ENCODE peak calls at places on chromosomes 13 and 19, in five cellular contexts. One of them, this sample, is unnamed.

GRCh38 chr13:67133476-67133875 is 96.7 kb downstream of the PCDH9 start:
- DNase-seq in left lung: no peak
- DNase-seq in GM23338: no peak
- DNase-seq in fibroblast of lung: peak
- DNase-seq in BJ: no peak
- DNase-seq in this sample: no peak

GRCh38 chr19:37869766-37870340 is 36.5 kb downstream of the WDR87 start:
- DNase-seq in BJ: no peak
- DNase-seq in fibroblast of lung: no peak
- DNase-seq in left lung: no peak
- DNase-seq in GM23338: no peak
- DNase-seq in this sample: no peak

GRCh38 chr13:98481511-98481951 is 95.4 kb downstream of the STK24 start:
- DNase-seq in fibroblast of lung: no peak
- DNase-seq in GM23338: no peak
- DNase-seq in BJ: no peak
- DNase-seq in left lung: no peak
- DNase-seq in this sample: no peak

GRCh38 chr19:16035601-16036297 is 40.5 kb upstream of the TPM4 start:
- DNase-seq in left lung: no peak
- DNase-seq in GM23338: no peak
- DNase-seq in BJ: no peak
- DNase-seq in fibroblast of lung: no peak
- DNase-seq in this sample: no peak

GRCh38 chr13:114128624-114129522 is 3.5 kb downstream of the RASA3 start:
- DNase-seq in fibroblast of lung: peak
- DNase-seq in left lung: peak
- DNase-seq in GM23338: no peak
- DNase-seq in BJ: peak
- DNase-seq in this sample: no peak

GRCh38 chr13:32829676-32830091 is 186.5 kb upstream of the KL start:
- DNase-seq in GM23338: no peak
- DNase-seq in fibroblast of lung: peak
- DNase-seq in BJ: peak
- DNase-seq in left lung: no peak
- DNase-seq in this sample: no peak

GRCh38 chr13:106899444-106899843 is 331.5 kb upstream of the ARGLU1 start:
- DNase-seq in BJ: no peak
- DNase-seq in left lung: no peak
- DNase-seq in fibroblast of lung: no peak
- DNase-seq in GM23338: no peak
- DNase-seq in this sample: no peak

GRCh38 chr13:51998723-51999471 is 12.4 kb downstream of the ATP7B start:
- DNase-seq in GM23338: peak
- DNase-seq in left lung: no peak
- DNase-seq in fibroblast of lung: no peak
- DNase-seq in BJ: no peak
- DNase-seq in this sample: no peak

GRCh38 chr19:50300051-50300450 is 29.1 kb downstream of the KCNC3 start:
- DNase-seq in fibroblast of lung: no peak
- DNase-seq in left lung: no peak
- DNase-seq in BJ: no peak
- DNase-seq in GM23338: no peak
- DNase-seq in this sample: no peak

GRCh38 chr19:798415-799075 is 1.3 kb downstream of the PTBP1 start:
- DNase-seq in fibroblast of lung: no peak
- DNase-seq in left lung: no peak
- DNase-seq in GM23338: no peak
- DNase-seq in BJ: no peak
- DNase-seq in this sample: no peak

GRCh38 chr19:41746593-41747227 is 8.6 kb upstream of the CEACAM6 start:
- DNase-seq in GM23338: peak
- DNase-seq in BJ: no peak
- DNase-seq in left lung: peak
- DNase-seq in fibroblast of lung: peak
- DNase-seq in this sample: peak
- TF ChIP-seq CTCF in GM23338: peak
- TF ChIP-seq CTCF in BJ: peak
- TF ChIP-seq CTCF in left lung: peak
- TF ChIP-seq CTCF in fibroblast of lung: peak
- TF ChIP-seq CTCF in this sample: peak

GRCh38 chr13:25196971-25197370 is 24.9 kb upstream of the AMER2 start:
- DNase-seq in fibroblast of lung: no peak
- DNase-seq in GM23338: no peak
- DNase-seq in BJ: no peak
- DNase-seq in left lung: no peak
- DNase-seq in this sample: no peak

GRCh38 chr13:25204843-25205242 is 32.8 kb upstream of the AMER2 start:
- DNase-seq in GM23338: no peak
- DNase-seq in left lung: no peak
- DNase-seq in BJ: no peak
- DNase-seq in fibroblast of lung: no peak
- DNase-seq in this sample: no peak

GRCh38 chr13:25203256-25203794 is 31.2 kb upstream of the AMER2 start:
- DNase-seq in GM23338: peak
- DNase-seq in BJ: no peak
- DNase-seq in fibroblast of lung: no peak
- DNase-seq in left lung: no peak
- DNase-seq in this sample: no peak

DNA sequence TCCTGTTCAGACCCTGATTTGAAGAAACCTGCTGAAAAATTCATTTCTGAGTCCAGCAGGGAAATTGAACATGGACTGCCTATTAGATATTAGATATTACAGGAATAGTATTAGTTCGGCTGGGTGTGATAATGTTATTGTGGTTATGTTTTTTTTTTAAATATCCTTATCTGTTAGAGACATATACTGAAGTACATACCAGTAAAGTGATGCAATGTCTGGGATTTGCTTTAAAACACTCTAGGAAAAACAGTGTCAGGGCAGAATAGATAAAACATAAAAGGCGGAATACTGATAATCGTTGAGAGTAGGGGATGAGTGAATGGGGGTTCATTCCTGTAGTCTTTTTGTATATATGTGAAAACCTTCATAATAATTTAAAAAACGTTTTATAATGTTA is 28.7 kb upstream of the AMER2 start:
- DNase-seq in GM23338: no peak
- DNase-seq in left lung: no peak
- DNase-seq in BJ: no peak
- DNase-seq in fibroblast of lung: peak
- DNase-seq in this sample: no peak
- H3K4me3 ChIP-seq in GM23338: no peak
- H3K4me3 ChIP-seq in left lung: no peak
- H3K4me3 ChIP-seq in BJ: no peak
- H3K4me3 ChIP-seq in fibroblast of lung: no peak
- H3K4me3 ChIP-seq in this sample: no peak

GRCh38 chr19:10419200-10419645 is 1.1 kb upstream of the PDE4A start:
- DNase-seq in left lung: no peak
- DNase-seq in fibroblast of lung: peak
- DNase-seq in GM23338: no peak
- DNase-seq in BJ: no peak
- DNase-seq in this sample: no peak

GRCh38 chr19:10419646-10420443 is 493 bp upstream of the PDE4A start:
- DNase-seq in BJ: no peak
- DNase-seq in fibroblast of lung: peak
- DNase-seq in left lung: no peak
- DNase-seq in GM23338: peak
- DNase-seq in this sample: no peak

GRCh38 chr19:10417598-10418280 is 2.6 kb upstream of the PDE4A start:
- DNase-seq in left lung: no peak
- DNase-seq in GM23338: peak
- DNase-seq in fibroblast of lung: no peak
- DNase-seq in BJ: no peak
- DNase-seq in this sample: no peak

GRCh38 chr19:10416380-10417257 is 3.7 kb upstream of the PDE4A start:
- DNase-seq in GM23338: peak
- DNase-seq in left lung: peak
- DNase-seq in fibroblast of lung: peak
- DNase-seq in BJ: no peak
- DNase-seq in this sample: no peak

GRCh38 chr19:10418281-10419199 is 1.8 kb upstream of the PDE4A start:
- DNase-seq in fibroblast of lung: peak
- DNase-seq in left lung: no peak
- DNase-seq in BJ: no peak
- DNase-seq in GM23338: peak
- DNase-seq in this sample: no peak
- TF ChIP-seq CTCF in fibroblast of lung: no peak
- TF ChIP-seq CTCF in left lung: no peak
- TF ChIP-seq CTCF in BJ: peak
- TF ChIP-seq CTCF in GM23338: no peak
- TF ChIP-seq CTCF in this sample: peak

DNA sequence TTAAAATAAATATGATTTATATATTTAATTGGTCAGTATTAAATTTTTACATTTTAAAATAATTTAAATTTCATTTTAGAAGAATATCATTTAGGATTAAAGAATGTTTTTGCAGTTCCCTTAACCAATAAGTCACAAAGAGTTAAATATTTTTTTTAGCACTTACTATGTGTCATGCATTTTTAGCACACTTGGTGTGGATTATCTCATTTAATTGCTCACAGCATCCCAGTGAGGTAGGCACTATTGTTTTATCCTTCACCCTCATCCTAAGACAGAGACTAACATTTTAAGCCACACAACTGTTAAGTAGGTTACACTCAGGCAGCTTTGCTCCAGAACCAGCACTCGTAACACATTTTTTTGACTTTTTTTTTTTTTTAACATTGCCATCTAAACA is 78.2 kb downstream of the URI1 start:
- DNase-seq in BJ: no peak
- DNase-seq in left lung: no peak
- DNase-seq in fibroblast of lung: no peak
- DNase-seq in GM23338: no peak
- DNase-seq in this sample: no peak
- H3K4me3 ChIP-seq in BJ: no peak
- H3K4me3 ChIP-seq in left lung: no peak
- H3K4me3 ChIP-seq in fibroblast of lung: no peak
- H3K4me3 ChIP-seq in GM23338: no peak
- H3K4me3 ChIP-seq in this sample: no peak